ENCODE peak calls at places on chromosomes 5 and 9, in four cellular contexts. H, X, M and B are unnamed samples.

GRCh38 chr5:176557846-176558245 is 8.7 kb downstream of the CDHR2 start:
- DNase-seq in X (no peak), M (no peak), H (no peak), B (no peak)

GRCh38 chr5:113162770-113163169 is 186.2 kb downstream of the DCP2 start:
- DNase-seq in X (no peak), H (no peak), M (no peak), B (no peak)

GRCh38 chr5:133848306-133848924 is 120.0 kb downstream of the C5orf15 start:
- DNase-seq in H (no peak), X (no peak), M (no peak), B (no peak)

GRCh38 chr5:159099049-159099760 is 511 bp downstream of the EBF1 start:
- DNase-seq in M (no peak), X (peak), H (peak), B (no peak)

GRCh38 chr5:11234501-11234911 is 473.5 kb upstream of the DAP start:
- DNase-seq in X (peak), H (no peak), M (no peak), B (no peak)

GRCh38 chr5:57550132-57550531 is 67.5 kb upstream of the ACTBL2 start:
- DNase-seq in X (no peak), H (no peak), M (no peak), B (no peak)

GRCh38 chr9:92048924-92049625 is 66.1 kb downstream of the SPTLC1 start:
- DNase-seq in H (no peak), M (no peak), X (no peak), B (no peak)

GRCh38 chr9:105339849-105340248 is 95.4 kb downstream of the SLC44A1 start:
- DNase-seq in H (no peak), M (no peak), X (no peak), B (no peak)

GRCh38 chr9:137000177-137000930 is 4.0 kb upstream of the CLIC3 start:
- DNase-seq in X (no peak), M (no peak), H (no peak), B (no peak)

GRCh38 chr5:153782589-153783238 is 256.0 kb downstream of the FAM114A2 start:
- DNase-seq in X (peak), M (no peak), H (no peak), B (no peak)

GRCh38 chr9:110031511-110032173 is 176.3 kb downstream of the C9orf152 start:
- DNase-seq in M (no peak), H (no peak), X (no peak), B (no peak)

GRCh38 chr5:133247145-133247709 is 195.4 kb downstream of the HSPA4 start:
- DNase-seq in X (no peak), M (no peak), H (no peak), B (no peak)

GRCh38 chr5:86679529-86679928 is 61.8 kb downstream of the COX7C start:
- DNase-seq in X (peak), M (peak), H (peak), B (no peak)

DNA sequence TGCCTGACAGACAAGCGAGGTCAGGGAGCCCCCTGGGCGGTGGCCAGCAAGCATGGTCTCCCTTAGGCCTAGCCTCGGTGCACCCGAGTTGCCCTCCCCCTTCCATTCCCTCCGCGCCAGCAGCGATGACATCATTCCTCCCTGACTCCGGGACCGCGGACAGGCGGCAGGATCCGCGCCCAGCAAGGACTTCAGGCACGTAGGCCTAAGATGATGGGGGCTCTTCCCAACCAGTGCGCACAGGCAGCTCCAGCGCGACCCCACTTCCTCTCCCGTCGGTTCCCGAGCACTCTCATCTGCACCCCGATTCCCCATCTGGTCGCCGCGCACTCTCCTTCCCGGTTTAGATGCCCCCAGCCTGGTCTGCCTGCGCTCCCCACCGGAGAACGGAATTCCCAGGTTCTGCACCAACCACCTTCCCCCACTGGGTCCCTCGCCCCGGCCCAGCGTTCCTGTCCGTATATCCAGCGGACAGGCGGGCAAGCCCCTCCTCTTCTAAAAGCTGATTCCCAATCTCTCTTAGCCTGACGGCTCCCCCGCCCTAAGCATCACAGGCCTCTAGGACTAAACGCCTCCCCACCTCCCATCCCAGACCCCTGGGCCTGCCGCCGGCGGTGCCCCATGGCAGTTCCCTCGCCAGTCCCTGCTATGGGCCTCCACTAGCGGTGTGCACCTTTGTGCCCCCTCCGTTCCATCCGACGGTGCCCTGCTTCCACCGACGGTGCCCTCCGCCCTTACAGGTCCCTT is 931 bp downstream of the FAM219A start:
- DNase-seq in X (peak), H (peak), M (peak), B (peak)
- H3K27ac ChIP-seq in X (peak), H (no peak), M (peak), B (peak)

GRCh38 chr5:71974622-71975021 is 132.7 kb upstream of the MAP1B start:
- DNase-seq in H (peak), M (no peak), X (no peak), B (no peak)
- H3K27ac ChIP-seq in H (peak), M (peak), X (no peak), B (no peak)

GRCh38 chr5:120778491-120779293 is 314.6 kb downstream of the PRR16 start:
- DNase-seq in H (no peak), X (no peak), M (no peak), B (no peak)
- H3K27ac ChIP-seq in H (no peak), X (no peak), M (no peak), B (no peak)

GRCh38 chr9:32566770-32567169 is 6.2 kb downstream of the NDUFB6 start:
- DNase-seq in H (no peak), M (no peak), X (no peak), B (no peak)

GRCh38 chr9:32570262-32570661 is 2.7 kb downstream of the NDUFB6 start:
- DNase-seq in M (no peak), H (no peak), X (no peak), B (no peak)

DNA sequence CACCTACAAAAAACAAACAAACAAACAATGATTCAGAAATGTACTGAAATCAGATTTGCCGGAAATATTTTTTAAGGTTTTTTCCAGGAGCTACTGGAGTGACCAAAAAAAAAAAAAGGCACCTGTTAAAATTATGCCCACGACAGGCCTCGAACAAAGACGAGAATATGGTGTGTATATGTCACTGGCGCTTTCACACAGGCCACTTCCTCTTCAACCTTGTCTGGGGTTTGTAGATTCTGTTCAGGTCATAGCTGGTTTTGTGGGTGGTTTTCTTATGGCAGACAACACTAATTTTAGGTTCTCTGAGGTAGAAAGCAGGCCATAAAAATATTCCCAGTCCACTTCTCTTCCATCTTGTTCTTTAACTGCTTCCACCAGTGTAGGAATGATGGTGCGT is 7.0 kb downstream of the NDUFB6 start:
- DNase-seq in X (no peak), H (no peak), M (no peak), B (no peak)
- H3K27ac ChIP-seq in X (no peak), H (no peak), M (no peak), B (no peak)

DNA sequence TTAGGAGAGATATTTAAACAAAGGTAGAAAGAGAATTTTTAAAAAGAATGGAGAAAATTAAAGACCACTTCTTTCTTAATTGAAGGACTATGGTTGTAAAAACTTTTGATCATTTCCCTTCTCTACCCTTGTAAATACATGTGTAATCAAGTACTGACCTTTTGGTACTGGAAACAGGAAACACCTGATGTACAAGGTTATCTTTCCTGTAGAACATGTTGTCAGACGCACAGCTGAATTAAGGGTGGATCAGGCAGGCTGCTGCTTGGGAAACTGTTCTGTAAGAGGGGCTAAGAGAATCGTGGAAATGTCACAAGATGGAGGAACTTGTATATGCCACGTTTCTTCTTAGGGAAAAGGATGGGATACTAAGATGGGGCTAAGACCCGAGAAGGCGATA is 341.6 kb downstream of the ZNF608 start:
- DNase-seq in H (no peak), X (no peak), M (no peak), B (no peak)
- H3K27ac ChIP-seq in H (no peak), X (no peak), M (no peak), B (no peak)

DNA sequence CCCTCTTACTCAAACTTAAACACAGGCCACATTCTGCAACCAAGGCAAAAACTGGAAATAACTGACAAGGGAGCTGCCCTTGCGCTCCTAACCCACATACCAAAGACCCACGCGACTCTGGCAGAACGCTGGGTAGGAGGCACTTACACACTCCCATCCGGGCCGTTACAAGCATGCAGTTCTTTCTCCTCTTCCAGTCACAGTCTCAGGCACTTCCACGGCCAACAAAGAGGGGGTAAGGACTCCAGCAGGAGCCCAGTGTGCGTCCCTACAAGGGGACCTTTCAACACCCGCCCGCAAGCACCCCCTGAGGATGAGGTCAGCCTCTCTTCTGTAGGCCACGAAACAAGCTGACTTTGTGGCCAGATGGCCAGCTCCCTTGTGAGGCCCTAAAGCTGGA is 57.4 kb downstream of the SERINC5 start:
- DNase-seq in X (no peak), M (no peak), H (no peak), B (peak)
- H3K27ac ChIP-seq in X (peak), M (no peak), H (no peak), B (peak)

GRCh38 chr9:38443597-38443996 is 19.3 kb upstream of the IGFBPL1 start:
- DNase-seq in M (no peak), H (no peak), X (no peak), B (no peak)

GRCh38 chr9:38445154-38446043 is 21.1 kb upstream of the IGFBPL1 start:
- DNase-seq in M (no peak), H (no peak), X (no peak), B (no peak)

GRCh38 chr9:38442473-38443096 is 18.3 kb upstream of the IGFBPL1 start:
- DNase-seq in M (no peak), X (no peak), H (no peak), B (no peak)

GRCh38 chr9:38441347-38442085 is 17.3 kb upstream of the IGFBPL1 start:
- DNase-seq in X (no peak), H (no peak), M (no peak), B (no peak)

DNA sequence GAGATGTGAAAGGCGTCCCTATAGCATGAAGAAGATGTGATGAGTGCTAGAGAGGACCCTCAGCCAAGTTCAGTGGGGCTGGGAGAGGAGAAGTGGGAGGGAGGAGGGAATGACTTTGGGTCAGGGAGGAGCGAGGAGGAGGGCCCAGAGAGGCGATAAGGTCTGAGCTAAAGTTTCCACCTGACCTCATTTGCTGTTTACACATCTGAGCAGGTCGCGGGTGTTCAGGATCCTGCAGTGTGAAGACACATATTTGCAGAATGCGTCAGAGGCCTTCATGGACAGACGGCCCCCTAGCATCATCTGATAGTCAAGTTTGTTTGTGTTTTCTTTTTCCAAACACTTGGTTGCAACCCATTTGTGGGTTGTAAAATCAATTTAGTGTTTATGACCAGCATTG is 18.9 kb upstream of the IGFBPL1 start:
- DNase-seq in M (no peak), H (no peak), X (no peak), B (no peak)
- H3K27ac ChIP-seq in M (no peak), H (no peak), X (no peak), B (no peak)

DNA sequence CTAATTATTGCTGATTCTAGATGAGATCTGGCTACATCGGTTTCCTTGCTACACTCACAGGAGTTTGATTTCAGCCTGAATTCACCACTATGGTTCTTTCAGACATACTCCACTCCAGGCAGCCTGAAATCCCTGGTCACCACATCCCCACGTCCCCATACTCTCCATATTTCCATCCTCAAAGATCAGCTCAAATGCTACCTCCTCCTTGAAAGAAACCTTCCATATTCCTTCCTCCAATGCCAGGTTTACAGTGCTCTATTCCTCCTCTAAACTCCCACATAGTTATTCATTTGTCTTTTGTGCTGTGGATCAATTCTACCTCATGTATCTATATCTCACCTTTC is 151.7 kb downstream of the GLIS3 start:
- DNase-seq in H (no peak), M (no peak), X (no peak), B (no peak)
- H3K27ac ChIP-seq in H (no peak), M (peak), X (no peak), B (no peak)